ENCODE peak calls at places on chromosome 6, in seven cellular contexts. One of them, this sample, is unnamed. For H3K36me3, the result is how much of the 10 kb centered on the place peaks cover.

GRCh38 chr6:158677906-158678305 is 28.1 kb downstream of the SYTL3 start:
- DNase-seq in H1: no peak
- DNase-seq in suprapubic skin: no peak
- DNase-seq in SK-N-SH: no peak
- DNase-seq in transverse colon: no peak
- DNase-seq in HCT116: no peak
- DNase-seq in sigmoid colon: peak
- DNase-seq in this sample: no peak

GRCh38 chr6:44253307-44254101 is 3.8 kb downstream of the SLC35B2 start:
- DNase-seq in HCT116: no peak
- DNase-seq in H1: no peak
- DNase-seq in suprapubic skin: no peak
- DNase-seq in transverse colon: peak
- DNase-seq in SK-N-SH: no peak
- DNase-seq in sigmoid colon: no peak
- DNase-seq in this sample: no peak

GRCh38 chr6:40852667-40853383 is 186.2 kb downstream of the UNC5CL start:
- DNase-seq in HCT116: peak
- DNase-seq in sigmoid colon: no peak
- DNase-seq in SK-N-SH: no peak
- DNase-seq in transverse colon: no peak
- DNase-seq in suprapubic skin: no peak
- DNase-seq in H1: no peak
- DNase-seq in this sample: no peak

GRCh38 chr6:151240036-151240685 is 394 bp downstream of the AKAP12 start:
- DNase-seq in H1: peak
- DNase-seq in transverse colon: peak
- DNase-seq in HCT116: peak
- DNase-seq in SK-N-SH: peak
- DNase-seq in sigmoid colon: peak
- DNase-seq in suprapubic skin: peak
- DNase-seq in this sample: peak

GRCh38 chr6:13030421-13030820 is 297.9 kb downstream of the TBC1D7 start:
- DNase-seq in SK-N-SH: no peak
- DNase-seq in HCT116: no peak
- DNase-seq in H1: no peak
- DNase-seq in suprapubic skin: no peak
- DNase-seq in sigmoid colon: no peak
- DNase-seq in transverse colon: no peak
- DNase-seq in this sample: no peak

GRCh38 chr6:151647871-151648639 is 154.2 kb downstream of the CCDC170 start:
- DNase-seq in H1: peak
- DNase-seq in HCT116: peak
- DNase-seq in sigmoid colon: no peak
- DNase-seq in suprapubic skin: no peak
- DNase-seq in SK-N-SH: no peak
- DNase-seq in transverse colon: no peak
- DNase-seq in this sample: no peak

GRCh38 chr6:109961666-109962065 is 16.4 kb upstream of the GPR6 start:
- DNase-seq in transverse colon: no peak
- DNase-seq in sigmoid colon: no peak
- DNase-seq in H1: no peak
- DNase-seq in HCT116: peak
- DNase-seq in suprapubic skin: no peak
- DNase-seq in SK-N-SH: no peak
- DNase-seq in this sample: no peak

GRCh38 chr6:108268845-108269244 is 8.0 kb upstream of the SNX3 start:
- DNase-seq in HCT116: no peak
- DNase-seq in H1: no peak
- DNase-seq in sigmoid colon: no peak
- DNase-seq in transverse colon: no peak
- DNase-seq in suprapubic skin: no peak
- DNase-seq in SK-N-SH: no peak
- DNase-seq in this sample: peak

GRCh38 chr6:154480144-154480639 is 30.3 kb downstream of the CNKSR3 start:
- DNase-seq in suprapubic skin: no peak
- DNase-seq in SK-N-SH: no peak
- DNase-seq in H1: no peak
- DNase-seq in transverse colon: no peak
- DNase-seq in HCT116: no peak
- DNase-seq in sigmoid colon: no peak
- DNase-seq in this sample: no peak

DNA sequence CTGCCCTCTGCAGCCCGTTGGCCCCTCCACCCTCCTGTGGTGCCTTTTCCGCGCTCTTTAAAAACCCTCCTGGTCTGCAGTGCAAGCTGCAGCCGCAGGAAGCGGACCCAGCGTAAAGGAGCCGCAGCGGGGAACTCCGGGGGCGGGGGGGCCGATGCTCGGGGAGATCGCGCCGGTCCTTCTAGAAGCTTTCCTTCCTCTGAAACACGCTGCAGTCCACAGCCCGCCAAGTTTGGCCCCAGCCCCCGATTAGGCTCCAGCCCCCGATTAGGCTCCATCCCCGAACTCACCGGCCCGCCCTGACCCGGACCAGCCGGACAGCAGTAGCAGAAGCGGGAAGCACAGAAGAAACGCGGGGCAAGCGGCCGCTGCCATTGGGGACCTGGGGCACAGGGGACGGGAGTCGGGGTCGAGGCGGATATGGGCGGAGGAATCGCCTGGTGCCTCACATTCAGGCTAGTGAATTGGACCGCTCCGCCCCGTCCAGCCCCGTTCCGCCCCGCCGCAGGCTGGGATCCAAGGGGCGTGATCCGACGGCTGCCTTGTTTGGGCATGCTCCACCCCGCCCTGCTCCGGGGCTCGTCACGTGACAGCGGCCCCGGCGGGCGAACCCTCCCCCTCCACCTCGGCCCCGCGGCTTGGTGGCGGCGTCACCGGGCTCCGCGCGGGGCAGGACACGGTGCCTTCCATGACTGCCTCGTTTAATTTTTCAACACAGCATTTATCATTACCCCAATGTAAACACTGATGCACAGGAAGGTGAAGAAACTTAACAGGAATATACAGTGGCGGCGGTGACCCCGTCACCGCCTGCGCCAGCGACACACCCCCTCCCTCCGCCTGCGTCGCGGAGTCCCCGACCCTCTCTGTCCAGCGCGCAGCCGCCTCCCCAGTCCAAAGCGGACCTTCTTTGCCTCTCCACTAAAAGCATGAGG is 20.3 kb downstream of the RAET1L start:
- DNase-seq in H1: peak
- DNase-seq in suprapubic skin: peak
- DNase-seq in transverse colon: peak
- DNase-seq in sigmoid colon: peak
- DNase-seq in HCT116: peak
- DNase-seq in SK-N-SH: peak
- DNase-seq in this sample: peak
- TF ChIP-seq CTCF in H1: no peak
- TF ChIP-seq CTCF in suprapubic skin: no peak
- TF ChIP-seq CTCF in transverse colon: peak
- TF ChIP-seq CTCF in sigmoid colon: no peak
- TF ChIP-seq CTCF in HCT116: no peak
- TF ChIP-seq CTCF in SK-N-SH: no peak
- TF ChIP-seq CTCF in this sample: no peak

DNA sequence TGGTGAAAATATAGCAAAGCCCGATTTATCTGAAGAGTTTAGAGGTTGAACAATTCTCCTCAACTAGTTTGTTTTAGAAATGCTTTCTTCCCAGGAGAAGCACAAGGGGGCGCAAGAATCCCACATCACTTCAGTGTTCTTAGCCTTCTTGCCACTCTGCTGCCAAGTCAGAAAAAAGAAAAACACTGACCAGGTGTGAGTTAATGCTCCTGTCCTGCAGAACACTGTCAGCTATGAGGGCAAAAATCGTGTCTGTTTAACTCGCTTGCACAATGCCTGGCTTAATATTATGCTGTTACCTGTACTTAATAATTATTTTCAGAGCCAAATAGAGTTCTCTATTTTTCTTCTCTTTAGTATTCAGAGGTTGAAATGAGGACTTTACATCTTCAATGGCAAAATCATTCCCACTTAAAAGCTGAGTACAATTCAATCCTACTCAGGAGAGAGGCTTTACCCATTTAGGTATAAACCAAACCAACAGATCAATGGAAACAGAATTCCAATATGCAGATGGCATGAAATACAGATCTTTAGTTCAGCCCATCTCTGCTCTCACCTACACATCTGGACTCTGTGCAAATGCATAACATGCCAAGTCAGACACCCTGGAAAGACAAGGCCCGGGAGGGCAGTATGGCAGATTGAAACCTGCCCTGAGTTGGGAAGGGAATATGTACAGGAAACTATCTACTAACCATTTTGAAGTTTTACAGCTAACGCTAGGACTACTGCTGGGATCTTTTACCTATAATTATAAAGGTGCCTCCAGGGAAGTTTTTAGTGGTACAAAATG is 71.4 kb upstream of the TULP1 start:
- DNase-seq in HCT116: peak
- DNase-seq in suprapubic skin: no peak
- DNase-seq in SK-N-SH: peak
- DNase-seq in H1: peak
- DNase-seq in sigmoid colon: peak
- DNase-seq in transverse colon: peak
- DNase-seq in this sample: no peak
- TF ChIP-seq POLR2AphosphoS5 in HCT116: no peak
- TF ChIP-seq POLR2AphosphoS5 in suprapubic skin: no peak
- TF ChIP-seq POLR2AphosphoS5 in SK-N-SH: no peak
- TF ChIP-seq POLR2AphosphoS5 in H1: no peak
- TF ChIP-seq POLR2AphosphoS5 in sigmoid colon: peak
- TF ChIP-seq POLR2AphosphoS5 in transverse colon: no peak
- TF ChIP-seq POLR2AphosphoS5 in this sample: peak

DNA sequence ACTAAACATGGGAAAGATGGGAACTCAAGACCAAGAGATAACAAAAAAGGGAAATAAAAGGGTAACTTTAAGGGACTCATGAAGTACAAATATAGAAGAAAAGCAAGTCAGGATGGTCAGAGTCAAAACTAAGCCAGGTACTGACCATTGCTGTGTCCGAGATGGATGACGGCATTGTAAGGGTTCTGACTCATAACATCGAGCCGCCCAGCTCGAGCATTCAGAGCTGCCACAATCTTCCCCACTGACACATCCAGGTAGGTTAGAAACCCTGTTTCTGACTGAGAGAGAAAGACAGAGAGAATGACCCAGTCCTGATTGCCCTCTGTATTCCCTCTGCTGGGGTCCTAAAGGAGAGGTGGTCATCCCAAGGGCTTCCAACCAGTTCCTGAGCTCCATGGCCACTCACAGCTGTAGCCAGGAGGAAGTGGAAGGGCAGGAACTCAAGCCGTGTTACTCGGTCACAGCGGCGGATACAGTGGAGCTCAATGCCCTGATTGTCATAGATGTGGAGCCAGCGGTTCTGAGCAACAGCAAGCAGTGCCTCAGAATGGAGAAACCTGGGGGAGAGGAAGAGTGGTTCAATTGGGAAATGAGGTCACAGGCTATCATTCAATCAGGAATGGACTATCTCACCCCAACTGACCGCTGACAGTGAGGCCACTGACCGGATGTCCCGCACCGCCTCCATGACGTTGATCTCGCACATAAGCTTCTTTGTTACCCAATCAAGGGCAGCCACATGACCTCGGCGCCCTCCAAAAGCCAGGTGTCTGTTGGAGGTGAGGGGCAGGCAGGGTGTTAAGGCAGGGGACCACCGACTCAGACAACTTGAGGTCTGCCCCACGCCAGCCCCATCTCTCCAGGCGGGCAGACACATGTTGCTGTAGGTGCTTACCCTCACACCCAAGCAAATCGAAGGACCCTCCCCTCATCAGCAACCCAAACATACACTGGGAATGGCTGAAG is 1.8 kb downstream of the WDR46 start:
- DNase-seq in H1: no peak
- DNase-seq in sigmoid colon: no peak
- DNase-seq in suprapubic skin: no peak
- DNase-seq in HCT116: no peak
- DNase-seq in SK-N-SH: no peak
- DNase-seq in transverse colon: no peak
- DNase-seq in this sample: no peak
- H3K36me3 ChIP-seq in H1: under half
- H3K36me3 ChIP-seq in sigmoid colon: under half
- H3K36me3 ChIP-seq in suprapubic skin: half or more
- H3K36me3 ChIP-seq in HCT116: under half
- H3K36me3 ChIP-seq in SK-N-SH: half or more
- H3K36me3 ChIP-seq in transverse colon: under half
- H3K36me3 ChIP-seq in this sample: under half

DNA sequence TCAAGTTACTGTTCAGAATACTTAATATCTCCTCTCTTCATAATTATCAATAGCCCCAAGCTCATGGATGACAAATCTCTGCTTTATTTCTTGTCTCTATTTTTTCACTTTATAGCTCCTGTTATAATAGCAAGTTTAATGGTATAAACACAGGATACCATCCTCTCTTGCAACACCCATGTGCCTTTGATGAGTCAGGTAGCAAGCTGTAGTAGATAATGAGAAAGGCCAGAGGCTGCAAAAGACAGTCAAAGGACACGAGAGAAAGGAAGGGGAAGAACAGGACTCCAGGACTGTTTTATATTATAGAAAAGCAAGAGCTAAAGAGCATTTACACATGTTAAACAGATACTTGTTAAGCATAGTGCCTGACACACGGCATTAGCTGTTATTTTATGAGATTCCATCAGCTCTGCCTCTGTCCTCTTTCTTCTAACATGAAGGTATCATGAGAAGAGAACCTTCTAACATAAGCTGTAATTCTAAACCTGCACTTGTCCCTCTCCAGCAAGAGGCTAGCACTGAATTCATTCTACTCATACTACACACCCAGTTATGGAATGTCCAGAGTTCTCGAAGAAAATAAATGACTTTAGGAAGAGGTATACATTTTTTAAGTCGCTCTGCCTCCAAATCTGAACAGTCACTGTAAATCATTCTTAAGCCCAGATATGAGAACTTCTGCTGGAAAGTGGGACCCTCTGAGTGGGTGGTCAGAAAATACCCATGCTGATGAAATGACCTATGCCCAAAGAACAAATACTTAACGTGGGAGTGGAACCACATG is 44.9 kb downstream of the NT5E start:
- DNase-seq in suprapubic skin: no peak
- DNase-seq in SK-N-SH: no peak
- DNase-seq in transverse colon: no peak
- DNase-seq in sigmoid colon: no peak
- DNase-seq in HCT116: no peak
- DNase-seq in H1: no peak
- DNase-seq in this sample: no peak
- TF ChIP-seq CTCF in suprapubic skin: no peak
- TF ChIP-seq CTCF in SK-N-SH: no peak
- TF ChIP-seq CTCF in transverse colon: no peak
- TF ChIP-seq CTCF in sigmoid colon: no peak
- TF ChIP-seq CTCF in HCT116: no peak
- TF ChIP-seq CTCF in H1: no peak
- TF ChIP-seq CTCF in this sample: no peak

GRCh38 chr6:26743157-26743821 is 83.7 kb upstream of the ZNF322 start:
- DNase-seq in suprapubic skin: no peak
- DNase-seq in HCT116: peak
- DNase-seq in transverse colon: no peak
- DNase-seq in SK-N-SH: peak
- DNase-seq in sigmoid colon: no peak
- DNase-seq in H1: no peak
- DNase-seq in this sample: peak
- TF ChIP-seq POLR2AphosphoS5 in suprapubic skin: no peak
- TF ChIP-seq POLR2AphosphoS5 in HCT116: no peak
- TF ChIP-seq POLR2AphosphoS5 in transverse colon: no peak
- TF ChIP-seq POLR2AphosphoS5 in SK-N-SH: no peak
- TF ChIP-seq POLR2AphosphoS5 in sigmoid colon: no peak
- TF ChIP-seq POLR2AphosphoS5 in H1: no peak
- TF ChIP-seq POLR2AphosphoS5 in this sample: no peak

GRCh38 chr6:112203577-112204349 is 50.6 kb downstream of the LAMA4 start:
- DNase-seq in SK-N-SH: no peak
- DNase-seq in HCT116: peak
- DNase-seq in H1: no peak
- DNase-seq in transverse colon: no peak
- DNase-seq in sigmoid colon: no peak
- DNase-seq in suprapubic skin: no peak
- DNase-seq in this sample: no peak
- H3K36me3 ChIP-seq in SK-N-SH: under half
- H3K36me3 ChIP-seq in HCT116: under half
- H3K36me3 ChIP-seq in H1: under half
- H3K36me3 ChIP-seq in transverse colon: under half
- H3K36me3 ChIP-seq in sigmoid colon: under half
- H3K36me3 ChIP-seq in suprapubic skin: under half
- H3K36me3 ChIP-seq in this sample: under half

This sample was measured in esophagus muscularis mucosa.